ENCODE peak calls at places on chromosome 3, in seven cellular contexts. One of them, this sample, is unnamed.

GRCh38 chr3:111810909-111811308 is 48.2 kb upstream of the PHLDB2 start:
- DNase-seq in transverse colon: no peak
- DNase-seq in K562: no peak
- DNase-seq in HepG2: peak; percentile 13
- DNase-seq in sigmoid colon: no peak
- DNase-seq in A549: no peak
- DNase-seq in H1: no peak
- DNase-seq in this sample: no peak

GRCh38 chr3:9793161-9793781 is 389 bp downstream of the ARPC4 start:
- DNase-seq in transverse colon: peak; percentile 57
- DNase-seq in K562: peak; percentile 56
- DNase-seq in HepG2: peak; percentile 28
- DNase-seq in sigmoid colon: no peak
- DNase-seq in A549: no peak
- DNase-seq in H1: no peak
- DNase-seq in this sample: no peak

GRCh38 chr3:6807967-6808588 is 52.8 kb upstream of the GRM7 start:
- DNase-seq in transverse colon: no peak
- DNase-seq in K562: no peak
- DNase-seq in HepG2: no peak
- DNase-seq in sigmoid colon: no peak
- DNase-seq in A549: no peak
- DNase-seq in H1: no peak
- DNase-seq in this sample: no peak

GRCh38 chr3:4588410-4588809 is 95.3 kb downstream of the ITPR1 start:
- DNase-seq in transverse colon: no peak
- DNase-seq in K562: no peak
- DNase-seq in HepG2: no peak
- DNase-seq in sigmoid colon: peak; percentile 72
- DNase-seq in A549: no peak
- DNase-seq in H1: no peak
- DNase-seq in this sample: no peak

GRCh38 chr3:161498259-161498921 is 1.8 kb downstream of the OTOL1 start:
- DNase-seq in transverse colon: no peak
- DNase-seq in K562: no peak
- DNase-seq in HepG2: no peak
- DNase-seq in sigmoid colon: no peak
- DNase-seq in A549: no peak
- DNase-seq in H1: no peak
- DNase-seq in this sample: no peak

GRCh38 chr3:12444582-12445468 is 39.5 kb upstream of the TSEN2 start:
- DNase-seq in transverse colon: peak; percentile 86
- DNase-seq in K562: no peak
- DNase-seq in HepG2: peak; percentile 78
- DNase-seq in sigmoid colon: peak; percentile 48
- DNase-seq in A549: peak; percentile 32
- DNase-seq in H1: no peak
- DNase-seq in this sample: no peak

GRCh38 chr3:183253364-183253960 is 409 bp downstream of the B3GNT5 start:
- DNase-seq in transverse colon: peak; percentile 68
- DNase-seq in K562: peak; percentile 37
- DNase-seq in HepG2: no peak
- DNase-seq in sigmoid colon: peak; percentile 91
- DNase-seq in A549: no peak
- DNase-seq in H1: peak; percentile 71
- DNase-seq in this sample: peak; percentile 84

GRCh38 chr3:101730839-101731238 is 6.4 kb downstream of the CEP97 start:
- DNase-seq in transverse colon: no peak
- DNase-seq in K562: peak; percentile 12
- DNase-seq in HepG2: no peak
- DNase-seq in sigmoid colon: no peak
- DNase-seq in A549: no peak
- DNase-seq in H1: no peak
- DNase-seq in this sample: no peak

GRCh38 chr3:3305087-3305486 is 125.6 kb upstream of the CRBN start:
- DNase-seq in transverse colon: no peak
- DNase-seq in K562: no peak
- DNase-seq in HepG2: no peak
- DNase-seq in sigmoid colon: no peak
- DNase-seq in A549: no peak
- DNase-seq in H1: no peak
- DNase-seq in this sample: no peak

GRCh38 chr3:152524198-152525140 is 255.7 kb downstream of the MBNL1 start:
- DNase-seq in transverse colon: peak; percentile 38
- DNase-seq in K562: peak; percentile 14
- DNase-seq in HepG2: peak; percentile 33
- DNase-seq in sigmoid colon: no peak
- DNase-seq in A549: no peak
- DNase-seq in H1: no peak
- DNase-seq in this sample: no peak

GRCh38 chr3:111252795-111253194 is 181.2 kb downstream of the NECTIN3 start:
- DNase-seq in transverse colon: no peak
- DNase-seq in K562: no peak
- DNase-seq in HepG2: no peak
- DNase-seq in sigmoid colon: no peak
- DNase-seq in A549: no peak
- DNase-seq in H1: no peak
- DNase-seq in this sample: no peak

GRCh38 chr3:133930341-133930933 is 34.8 kb upstream of the RAB6B start:
- DNase-seq in transverse colon: no peak
- DNase-seq in K562: peak; percentile 26
- DNase-seq in HepG2: peak; percentile 25
- DNase-seq in sigmoid colon: no peak
- DNase-seq in A549: peak; percentile 17
- DNase-seq in H1: peak; percentile 31
- DNase-seq in this sample: no peak

GRCh38 chr3:58059349-58060321 is 51.4 kb downstream of the FLNB start:
- DNase-seq in transverse colon: peak; percentile 64
- DNase-seq in K562: peak; percentile 17
- DNase-seq in HepG2: peak; percentile 99
- DNase-seq in sigmoid colon: peak; percentile 91
- DNase-seq in A549: no peak
- DNase-seq in H1: no peak
- DNase-seq in this sample: peak; percentile 78

GRCh38 chr3:167876603-167877325 is 141.2 kb downstream of the SERPINI1 start:
- DNase-seq in transverse colon: no peak
- DNase-seq in K562: no peak
- DNase-seq in HepG2: no peak
- DNase-seq in sigmoid colon: no peak
- DNase-seq in A549: no peak
- DNase-seq in H1: no peak
- DNase-seq in this sample: no peak

GRCh38 chr3:146817705-146818104 is 212.6 kb upstream of the PLSCR5 start:
- DNase-seq in transverse colon: no peak
- DNase-seq in K562: no peak
- DNase-seq in HepG2: no peak
- DNase-seq in sigmoid colon: no peak
- DNase-seq in A549: no peak
- DNase-seq in H1: no peak
- DNase-seq in this sample: no peak

GRCh38 chr3:20930034-20930433 is 744.0 kb upstream of the SGO1 start:
- DNase-seq in transverse colon: no peak
- DNase-seq in K562: peak; percentile 32
- DNase-seq in HepG2: no peak
- DNase-seq in sigmoid colon: no peak
- DNase-seq in A549: no peak
- DNase-seq in H1: no peak
- DNase-seq in this sample: no peak

GRCh38 chr3:181383760-181384159 is 328.0 kb upstream of the SOX2 start:
- DNase-seq in transverse colon: no peak
- DNase-seq in K562: no peak
- DNase-seq in HepG2: no peak
- DNase-seq in sigmoid colon: no peak
- DNase-seq in A549: no peak
- DNase-seq in H1: no peak
- DNase-seq in this sample: no peak

GRCh38 chr3:124362418-124362817 is 367.8 kb upstream of the UMPS start:
- DNase-seq in transverse colon: no peak
- DNase-seq in K562: no peak
- DNase-seq in HepG2: no peak
- DNase-seq in sigmoid colon: no peak
- DNase-seq in A549: no peak
- DNase-seq in H1: no peak
- DNase-seq in this sample: no peak

GRCh38 chr3:99659032-99659431 is 20.6 kb downstream of the COL8A1 start:
- DNase-seq in transverse colon: no peak
- DNase-seq in K562: no peak
- DNase-seq in HepG2: no peak
- DNase-seq in sigmoid colon: peak; percentile 84
- DNase-seq in A549: no peak
- DNase-seq in H1: no peak
- DNase-seq in this sample: no peak

DNA sequence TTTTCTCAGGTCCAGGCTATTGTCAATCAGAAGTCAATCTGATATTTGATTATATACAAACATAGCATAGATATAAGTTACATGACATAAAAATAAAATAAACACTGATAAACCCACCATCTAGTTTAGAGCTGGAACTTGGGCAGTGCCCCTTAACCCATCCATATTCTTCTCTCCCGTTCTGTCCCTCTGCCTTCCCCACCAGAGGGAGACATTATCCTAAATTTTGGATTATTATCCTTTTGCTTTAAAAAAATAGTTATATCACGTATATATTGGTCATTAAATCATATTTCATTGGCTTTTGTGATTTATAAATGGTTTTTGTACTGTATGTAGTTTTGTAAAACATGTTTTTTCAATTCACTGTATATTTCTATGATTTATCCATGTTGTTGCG is 107.9 kb downstream of the GMPS start:
- DNase-seq in transverse colon: no peak
- DNase-seq in K562: no peak
- DNase-seq in HepG2: no peak
- DNase-seq in sigmoid colon: no peak
- DNase-seq in A549: no peak
- DNase-seq in H1: no peak
- DNase-seq in this sample: no peak
- TF ChIP-seq CTCF in transverse colon: no peak
- TF ChIP-seq CTCF in K562: peak; percentile 16
- TF ChIP-seq CTCF in HepG2: peak; percentile 36
- TF ChIP-seq CTCF in sigmoid colon: no peak
- TF ChIP-seq CTCF in A549: peak; percentile 38
- TF ChIP-seq CTCF in H1: peak; percentile 13
- TF ChIP-seq CTCF in this sample: no peak

GRCh38 chr3:30510596-30510995 is 95.8 kb upstream of the TGFBR2 start:
- DNase-seq in transverse colon: no peak
- DNase-seq in K562: no peak
- DNase-seq in HepG2: no peak
- DNase-seq in sigmoid colon: no peak
- DNase-seq in A549: no peak
- DNase-seq in H1: no peak
- DNase-seq in this sample: no peak

GRCh38 chr3:30511524-30512278 is 94.7 kb upstream of the TGFBR2 start:
- DNase-seq in transverse colon: no peak
- DNase-seq in K562: no peak
- DNase-seq in HepG2: peak; percentile 83
- DNase-seq in sigmoid colon: no peak
- DNase-seq in A549: peak; percentile 41
- DNase-seq in H1: no peak
- DNase-seq in this sample: peak; percentile 57

GRCh38 chr3:30513374-30514152 is 92.8 kb upstream of the TGFBR2 start:
- DNase-seq in transverse colon: no peak
- DNase-seq in K562: no peak
- DNase-seq in HepG2: peak; percentile 28
- DNase-seq in sigmoid colon: no peak
- DNase-seq in A549: no peak
- DNase-seq in H1: no peak
- DNase-seq in this sample: no peak

GRCh38 chr3:30516238-30516637 is 90.2 kb upstream of the TGFBR2 start:
- DNase-seq in transverse colon: no peak
- DNase-seq in K562: no peak
- DNase-seq in HepG2: no peak
- DNase-seq in sigmoid colon: no peak
- DNase-seq in A549: no peak
- DNase-seq in H1: no peak
- DNase-seq in this sample: no peak

GRCh38 chr3:30512596-30512995 is 93.8 kb upstream of the TGFBR2 start:
- DNase-seq in transverse colon: no peak
- DNase-seq in K562: no peak
- DNase-seq in HepG2: no peak
- DNase-seq in sigmoid colon: no peak
- DNase-seq in A549: no peak
- DNase-seq in H1: no peak
- DNase-seq in this sample: no peak
- TF ChIP-seq EP300 in transverse colon: no peak
- TF ChIP-seq EP300 in K562: no peak
- TF ChIP-seq EP300 in HepG2: no peak
- TF ChIP-seq EP300 in sigmoid colon: no peak
- TF ChIP-seq EP300 in A549: no peak
- TF ChIP-seq EP300 in H1: no peak
- TF ChIP-seq EP300 in this sample: no peak

DNA sequence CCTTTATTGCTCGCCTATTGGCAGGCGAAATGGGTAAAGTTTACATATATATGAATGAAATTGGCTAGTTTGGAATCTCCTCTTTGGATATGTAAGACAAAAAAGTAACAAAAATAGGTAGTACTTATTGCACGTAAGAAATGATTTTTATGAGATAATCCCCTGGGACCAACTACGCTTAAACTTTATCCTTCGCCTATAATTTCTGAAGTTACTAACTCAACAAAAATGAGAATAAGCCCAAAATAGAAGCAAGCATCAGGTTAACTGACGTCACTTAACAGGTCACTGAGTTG is 438 bp upstream of the SLC49A4 start:
- DNase-seq in transverse colon: no peak
- DNase-seq in K562: no peak
- DNase-seq in HepG2: no peak
- DNase-seq in sigmoid colon: no peak
- DNase-seq in A549: no peak
- DNase-seq in H1: no peak
- DNase-seq in this sample: no peak
- H3K4me1 ChIP-seq in transverse colon: no peaks in the 10 kb centered on the region
- H3K4me1 ChIP-seq in K562: no peaks in the 10 kb centered on the region
- H3K4me1 ChIP-seq in HepG2: peaks cover 59% of the 10 kb centered on the region
- H3K4me1 ChIP-seq in sigmoid colon: peaks cover 25% of the 10 kb centered on the region
- H3K4me1 ChIP-seq in A549: peaks cover 6% of the 10 kb centered on the region
- H3K4me1 ChIP-seq in H1: no peaks in the 10 kb centered on the region
- H3K4me1 ChIP-seq in this sample: peaks cover 4% of the 10 kb centered on the region

GRCh38 chr3:37761583-37761982 is 100.1 kb upstream of the CTDSPL start:
- DNase-seq in transverse colon: no peak
- DNase-seq in K562: no peak
- DNase-seq in HepG2: no peak
- DNase-seq in sigmoid colon: no peak
- DNase-seq in A549: no peak
- DNase-seq in H1: no peak
- DNase-seq in this sample: no peak

GRCh38 chr3:37763338-37763737 is 98.3 kb upstream of the CTDSPL start:
- DNase-seq in transverse colon: no peak
- DNase-seq in K562: no peak
- DNase-seq in HepG2: no peak
- DNase-seq in sigmoid colon: no peak
- DNase-seq in A549: no peak
- DNase-seq in H1: no peak
- DNase-seq in this sample: no peak

GRCh38 chr3:37762286-37762685 is 99.4 kb upstream of the CTDSPL start:
- DNase-seq in transverse colon: no peak
- DNase-seq in K562: no peak
- DNase-seq in HepG2: no peak
- DNase-seq in sigmoid colon: no peak
- DNase-seq in A549: no peak
- DNase-seq in H1: no peak
- DNase-seq in this sample: no peak

GRCh38 chr3:37761043-37761442 is 100.6 kb upstream of the CTDSPL start:
- DNase-seq in transverse colon: no peak
- DNase-seq in K562: no peak
- DNase-seq in HepG2: no peak
- DNase-seq in sigmoid colon: no peak
- DNase-seq in A549: no peak
- DNase-seq in H1: no peak
- DNase-seq in this sample: no peak

GRCh38 chr3:37762698-37763097 is 99.0 kb upstream of the CTDSPL start:
- DNase-seq in transverse colon: no peak
- DNase-seq in K562: no peak
- DNase-seq in HepG2: no peak
- DNase-seq in sigmoid colon: no peak
- DNase-seq in A549: no peak
- DNase-seq in H1: no peak
- DNase-seq in this sample: no peak
- TF ChIP-seq CTCF in transverse colon: no peak
- TF ChIP-seq CTCF in K562: no peak
- TF ChIP-seq CTCF in HepG2: no peak
- TF ChIP-seq CTCF in sigmoid colon: peak; percentile 11
- TF ChIP-seq CTCF in A549: no peak
- TF ChIP-seq CTCF in H1: no peak
- TF ChIP-seq CTCF in this sample: no peak

This sample was measured in ovary.